ENCODE peak calls at places on chromosomes 7 and 10, in four cellular contexts. W is AG20443; F is naive thymus-derived CD4-positive, alpha-beta T cell; P is GM03348. N is an unnamed sample.

GRCh38 chr7:139776486-139777303 is 1.1 kb downstream of the HIPK2 start:
- DNase-seq in P (peak), F (peak), W (peak), N (no peak)

GRCh38 chr10:89073719-89074118 is 83.1 kb downstream of the FAS start:
- DNase-seq in W (no peak), F (no peak), P (no peak), N (no peak)

GRCh38 chr10:96500519-96500918 is 13.2 kb downstream of the TLL2 start:
- DNase-seq in P (no peak), W (no peak), F (no peak), N (no peak)

GRCh38 chr10:78436706-78437406 is 403.2 kb downstream of the RPS24 start:
- DNase-seq in W (no peak), F (no peak), P (no peak), N (no peak)

GRCh38 chr7:36309301-36309700 is 80.4 kb upstream of the ANLN start:
- DNase-seq in P (no peak), W (no peak), F (no peak), N (no peak)

GRCh38 chr7:129053938-129054437 is 923 bp downstream of the TNPO3 start:
- DNase-seq in P (peak), F (no peak), W (peak), N (no peak)

GRCh38 chr7:54542920-54543539 is 855 bp downstream of the VSTM2A start:
- DNase-seq in F (no peak), P (peak), W (peak), N (no peak)

GRCh38 chr7:69739182-69739581 is 140.9 kb downstream of the AUTS2 start:
- DNase-seq in P (no peak), F (no peak), W (no peak), N (no peak)

GRCh38 chr7:148982596-148983219 is 45.6 kb downstream of the PDIA4 start:
- DNase-seq in P (peak), W (no peak), F (no peak), N (no peak)

GRCh38 chr7:100093054-100093453 is 4.3 kb downstream of the COPS6 start:
- DNase-seq in P (no peak), F (no peak), W (no peak), N (no peak)

GRCh38 chr10:12806228-12807095 is 195.1 kb downstream of the CCDC3 start:
- DNase-seq in W (no peak), F (no peak), P (no peak), N (no peak)

GRCh38 chr7:116740758-116741462 is 68.9 kb downstream of the MET start:
- DNase-seq in F (no peak), P (no peak), W (no peak), N (no peak)

GRCh38 chr10:70267161-70267933 is 16.5 kb downstream of the NPFFR1 start:
- DNase-seq in W (peak), P (peak), F (no peak), N (peak)

GRCh38 chr7:603152-603941 is 83.7 kb upstream of the PDGFA start:
- DNase-seq in P (no peak), W (no peak), F (no peak), N (no peak)

GRCh38 chr10:15763001-15763400 is 43.3 kb upstream of the ITGA8 start:
- DNase-seq in P (no peak), W (no peak), F (no peak), N (no peak)